ENCODE peak calls at places on chromosomes 3 and 15, in six cellular contexts. J is fibroblast of the aortic adventitia, A is cardiac fibroblast, X is A549, K is fibroblast of lung, H is bronchial epithelial cell. B is an unnamed sample.

GRCh38 chr15:32739522-32739921 is 21.7 kb downstream of the GREM1 start:
- DNase-seq in X (no peak), K (no peak), A (peak; percentile 41), J (peak; percentile 52), H (no peak), B (no peak)

GRCh38 chr3:23710555-23710954 is 95.2 kb upstream of the UBE2E1 start:
- DNase-seq in X (no peak), J (peak; percentile 66), K (peak; percentile 84), H (no peak), A (peak; percentile 94), B (no peak)

GRCh38 chr3:70233812-70234211 is 78.6 kb downstream of the MDFIC2 start:
- DNase-seq in A (no peak), K (no peak), J (peak; percentile 14), X (no peak), H (no peak), B (no peak)

GRCh38 chr3:135862361-135862760 is 103.2 kb upstream of the PPP2R3A start:
- DNase-seq in J (peak; percentile 78), A (peak; percentile 3), X (no peak), H (no peak), K (peak; percentile 75), B (no peak)

GRCh38 chr3:153785901-153786300 is 335.3 kb upstream of the ARHGEF26 start:
- DNase-seq in J (no peak), X (peak; percentile 9), K (no peak), H (peak; percentile 8), A (no peak), B (peak; percentile 13)

GRCh38 chr3:143628971-143629370 is 219.3 kb downstream of the SLC9A9 start:
- DNase-seq in J (peak; percentile 34), X (no peak), A (no peak), H (no peak), K (peak; percentile 83), B (no peak)

GRCh38 chr3:190697901-190698300 is 164.6 kb downstream of the GMNC start:
- DNase-seq in K (peak; percentile 77), A (peak; percentile 91), X (no peak), J (peak; percentile 82), H (peak; percentile 76), B (peak; percentile 52)

GRCh38 chr3:102192575-102192974 is 242.2 kb upstream of the ZPLD1 start:
- DNase-seq in X (no peak), K (no peak), J (no peak), H (peak; percentile 93), A (no peak), B (peak; percentile 84)

GRCh38 chr15:56772868-56773639 is 39.7 kb upstream of the ZNF280D start:
- DNase-seq in A (peak; percentile 52), X (peak; percentile 42), K (peak; percentile 67), J (no peak), H (no peak), B (no peak)

GRCh38 chr15:44882499-44882968 is 74.0 kb upstream of the TERB2 start:
- DNase-seq in X (no peak), A (no peak), H (peak; percentile 78), K (no peak), J (no peak), B (peak; percentile 68)

GRCh38 chr3:126360714-126361060 is 3.5 kb upstream of the KLF15 start:
- DNase-seq in J (no peak), X (no peak), H (no peak), A (no peak), K (no peak), B (no peak)

GRCh38 chr3:64303401-64303800 is 78.1 kb upstream of the PRICKLE2 start:
- DNase-seq in J (no peak), A (peak; percentile 54), X (no peak), H (no peak), K (peak; percentile 18), B (peak; percentile 14)

GRCh38 chr15:38992541-38993334 is 428.1 kb upstream of the RASGRP1 start:
- DNase-seq in X (no peak), K (no peak), H (no peak), A (no peak), J (peak; percentile 30), B (no peak)

GRCh38 chr3:136042608-136043221 is 77.2 kb downstream of the PPP2R3A start:
- DNase-seq in J (peak; percentile 84), H (peak; percentile 65), X (peak; percentile 37), A (peak; percentile 81), K (peak; percentile 47), B (peak; percentile 65)

GRCh38 chr3:9422712-9423424 is 25.5 kb downstream of the SETD5 start:
- DNase-seq in A (peak; percentile 99), X (peak; percentile 90), K (peak; percentile 97), J (peak; percentile 99), H (peak; percentile 99), B (peak; percentile 98)

GRCh38 chr3:62007036-62007435 is 366.3 kb downstream of the FEZF2 start:
- DNase-seq in J (peak; percentile 31), X (no peak), A (no peak), H (no peak), K (peak; percentile 65), B (no peak)

GRCh38 chr3:185537369-185537970 is 14.9 kb downstream of the LIPH start:
- DNase-seq in H (peak; percentile 100), K (peak; percentile 94), X (peak; percentile 98), J (peak; percentile 77), A (peak; percentile 98), B (peak; percentile 99)

GRCh38 chr3:34357461-34357860 is 559.0 kb downstream of the PDCD6IP start:
- DNase-seq in K (no peak), H (peak; percentile 12), A (no peak), X (no peak), J (no peak), B (peak; percentile 9)

GRCh38 chr3:129688310-129688895 is 81.9 kb upstream of the PLXND1 start:
- DNase-seq in A (peak; percentile 69), J (peak; percentile 73), H (no peak), X (peak; percentile 58), K (peak; percentile 68), B (peak; percentile 41)
- H3K4me3 ChIP-seq in A (peak overlapping the region; percentile 48), J (peak overlapping the region; percentile 52), H (no peak overlapping the region), X (no peak overlapping the region), K (peak overlapping the region; percentile 51), B (peak overlapping the region; percentile 1)

DNA sequence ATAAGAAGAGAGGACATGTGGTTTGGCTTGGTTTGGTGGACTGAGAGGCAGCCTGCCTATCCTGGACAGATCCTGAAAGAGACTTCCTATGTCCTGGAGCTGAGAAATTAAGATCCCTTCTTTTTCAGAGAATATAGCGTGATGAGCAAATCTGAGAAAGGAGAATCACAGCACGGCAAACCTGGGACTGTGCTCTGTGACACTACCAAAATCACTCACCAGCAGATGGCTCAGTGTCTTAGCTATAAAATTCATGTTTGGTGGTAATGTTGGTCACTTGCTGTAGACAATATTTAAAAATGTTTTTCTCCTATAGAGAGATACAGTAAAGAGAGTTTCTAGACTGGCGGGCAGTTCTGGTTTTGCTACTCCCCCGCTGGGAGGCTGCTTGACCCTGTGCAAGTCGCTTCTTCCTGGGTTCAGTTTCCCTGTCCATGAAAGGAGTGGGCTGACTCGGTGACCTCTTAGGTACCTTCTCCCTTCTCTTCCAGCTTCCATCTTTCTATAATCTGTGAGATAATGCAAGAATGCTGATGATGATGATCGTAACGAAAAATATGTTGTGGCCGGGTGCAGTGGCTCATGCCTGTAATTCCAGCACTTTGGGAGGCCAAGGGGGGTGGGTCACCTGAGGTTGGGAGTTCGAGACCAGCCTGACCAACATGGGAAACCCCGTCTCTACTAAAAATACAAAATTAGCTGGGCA is 7.6 kb upstream of the HES1 start:
- DNase-seq in K (peak; percentile 52), H (no peak), X (no peak), J (no peak), A (no peak), B (no peak)
- TF ChIP-seq CTCF in K (no peak), H (no peak), X (no peak), J (no peak), A (no peak), B (no peak)

GRCh38 chr3:12158387-12159226 is at the start of gene TIMP4:
- DNase-seq in A (peak; percentile 61), J (peak; percentile 35), H (peak; percentile 67), X (peak; percentile 80), K (peak; percentile 52), B (peak; percentile 74)
- H3K4me3 ChIP-seq in A (peak within 1 kb of the TSS; percentile 40), J (peak within 1 kb of the TSS; percentile 48), H (peak within 1 kb of the TSS; percentile 28), X (peak within 1 kb of the TSS; percentile 42), K (peak within 1 kb of the TSS; percentile 38), B (peak within 1 kb of the TSS; percentile 28)

GRCh38 chr15:85367741-85368140 is 12.7 kb upstream of the AKAP13 start:
- DNase-seq in A (no peak), J (no peak), K (no peak), X (no peak), H (no peak), B (no peak)
- TF ChIP-seq CTCF in A (no peak), J (no peak), K (no peak), X (no peak), H (no peak), B (no peak)

GRCh38 chr3:10505050-10505790 is at the start of gene ATP2B2:
- DNase-seq in X (no peak), A (no peak), H (no peak), J (no peak), K (peak; percentile 9), B (no peak)
- H3K4me3 ChIP-seq in X (peak within 1 kb of the TSS; percentile 35), A (no peak within 1 kb of the TSS), H (no peak within 1 kb of the TSS), J (no peak within 1 kb of the TSS), K (no peak within 1 kb of the TSS), B (no peak within 1 kb of the TSS)

GRCh38 chr15:98382139-98382538 is 266.2 kb upstream of the IGF1R start:
- DNase-seq in X (peak; percentile 11), A (no peak), J (no peak), K (no peak), H (no peak), B (no peak)
- TF ChIP-seq CTCF in X (no peak), A (no peak), J (no peak), K (no peak), H (peak; percentile 16), B (no peak)

B was measured in epithelial cell of esophagus.